ENCODE peak calls at places on chromosomes 4 and X, in eight cellular contexts. U, O, B, G, A, Z, M and F are unnamed samples.

GRCh38 chrX:139831017-139831416 is 101.8 kb downstream of the ATP11C start:
- DNase-seq in U (no peak), O (no peak), B (no peak), G (no peak), A (no peak), Z (no peak), M (no peak), F (no peak)

GRCh38 chr4:124631760-124632159 is 80.8 kb downstream of the ANKRD50 start:
- DNase-seq in U (peak; percentile 68), O (peak; percentile 64), B (no peak), G (no peak), A (no peak), Z (no peak), M (no peak), F (no peak)

GRCh38 chr4:176432811-176433540 is 113.2 kb downstream of the SPCS3 start:
- DNase-seq in U (no peak), O (no peak), B (no peak), G (no peak), A (no peak), Z (no peak), M (peak; percentile 12), F (no peak)

GRCh38 chr4:173014836-173015235 is 153.8 kb upstream of the GALNT7 start:
- DNase-seq in U (no peak), O (no peak), B (no peak), G (no peak), A (no peak), Z (no peak), M (no peak), F (no peak)

GRCh38 chr4:10074767-10075105 is 41.9 kb downstream of the WDR1 start:
- DNase-seq in U (no peak), O (no peak), B (no peak), G (no peak), A (peak; percentile 45), Z (no peak), M (no peak), F (peak; percentile 11)

GRCh38 chrX:51461053-51462050 is 35.0 kb downstream of the NUDT11 start:
- DNase-seq in U (peak; percentile 19), O (no peak), B (peak; percentile 23), G (no peak), A (no peak), Z (no peak), M (peak; percentile 15), F (peak; percentile 28)

GRCh38 chr4:150723727-150724411 is 141.9 kb downstream of the MAB21L2 start:
- DNase-seq in U (no peak), O (no peak), B (no peak), G (no peak), A (no peak), Z (no peak), M (no peak), F (no peak)

GRCh38 chr4:24287096-24287495 is 297.3 kb downstream of the DHX15 start:
- DNase-seq in U (no peak), O (no peak), B (no peak), G (no peak), A (no peak), Z (no peak), M (no peak), F (no peak)

GRCh38 chr4:145346081-145346480 is 135.6 kb upstream of the SMAD1 start:
- DNase-seq in U (no peak), O (no peak), B (no peak), G (no peak), A (peak; percentile 72), Z (no peak), M (no peak), F (no peak)

GRCh38 chr4:19971829-19972228 is 279.9 kb upstream of the SLIT2 start:
- DNase-seq in U (no peak), O (no peak), B (no peak), G (no peak), A (no peak), Z (no peak), M (no peak), F (no peak)

GRCh38 chr4:109164011-109164410 is 138.4 kb downstream of the COL25A1 start:
- DNase-seq in U (no peak), O (no peak), B (no peak), G (no peak), A (no peak), Z (no peak), M (no peak), F (no peak)

GRCh38 chrX:13059676-13060499 is 15.5 kb upstream of the FAM9C start:
- DNase-seq in U (peak; percentile 8), O (peak; percentile 43), B (no peak), G (no peak), A (no peak), Z (no peak), M (no peak), F (no peak)

GRCh38 chrX:86047174-86047991 is at the start of gene CHM:
- DNase-seq in U (peak; percentile 79), O (peak; percentile 66), B (peak; percentile 47), G (peak; percentile 41), A (peak; percentile 53), Z (no peak), M (peak; percentile 95), F (peak; percentile 21)

GRCh38 chr4:164700471-164700870 is 53.5 kb upstream of the SMIM31 start:
- DNase-seq in U (peak; percentile 9), O (peak; percentile 38), B (no peak), G (no peak), A (peak; percentile 60), Z (peak; percentile 22), M (peak; percentile 57), F (peak; percentile 66)

GRCh38 chrX:15202458-15203177 is 67.3 kb downstream of the ASB9 start:
- DNase-seq in U (no peak), O (no peak), B (no peak), G (no peak), A (no peak), Z (no peak), M (no peak), F (no peak)

GRCh38 chrX:55758033-55758432 is 40.5 kb downstream of the RRAGB start:
- DNase-seq in U (no peak), O (no peak), B (no peak), G (no peak), A (no peak), Z (no peak), M (no peak), F (no peak)

GRCh38 chrX:137430301-137430700 is 135.6 kb upstream of the ZIC3 start:
- DNase-seq in U (no peak), O (no peak), B (no peak), G (no peak), A (no peak), Z (no peak), M (no peak), F (no peak)

GRCh38 chr4:46146993-46147392 is 23.1 kb upstream of the GABRG1 start:
- DNase-seq in U (no peak), O (no peak), B (no peak), G (no peak), A (no peak), Z (no peak), M (no peak), F (no peak)

GRCh38 chr4:663438-664428 is 10.3 kb downstream of the ATP5ME start:
- DNase-seq in U (no peak), O (no peak), B (peak; percentile 81), G (peak; percentile 74), A (peak; percentile 92), Z (no peak), M (no peak), F (peak; percentile 71)

GRCh38 chr4:81030617-81031388 is at the start of gene BMP3:
- DNase-seq in U (no peak), O (no peak), B (no peak), G (no peak), A (peak; percentile 79), Z (no peak), M (no peak), F (peak; percentile 56)

GRCh38 chr4:83071116-83071515 is 36.1 kb downstream of the COPS4 start:
- DNase-seq in U (no peak), O (no peak), B (no peak), G (no peak), A (no peak), Z (no peak), M (no peak), F (no peak)

GRCh38 chr4:163332526-163333405 is at the start of gene NPY1R:
- DNase-seq in U (peak; percentile 59), O (peak; percentile 76), B (no peak), G (no peak), A (peak; percentile 80), Z (peak; percentile 67), M (peak; percentile 84), F (peak; percentile 78)

GRCh38 chrX:118626346-118626745 is 101.1 kb upstream of the IL13RA1 start:
- DNase-seq in U (no peak), O (no peak), B (no peak), G (no peak), A (no peak), Z (no peak), M (no peak), F (no peak)

GRCh38 chr4:165210566-165210965 is 3.2 kb downstream of the KLHL2 start:
- DNase-seq in U (no peak), O (no peak), B (no peak), G (no peak), A (no peak), Z (no peak), M (peak; percentile 44), F (no peak)

GRCh38 chr4:143455211-143455610 is 58.3 kb upstream of the SMARCA5 start:
- DNase-seq in U (no peak), O (no peak), B (no peak), G (no peak), A (no peak), Z (no peak), M (no peak), F (no peak)

GRCh38 chrX:104370089-104370488 is 115.4 kb upstream of the ESX1 start:
- DNase-seq in U (no peak), O (peak; percentile 51), B (no peak), G (no peak), A (no peak), Z (no peak), M (peak; percentile 6), F (peak; percentile 13)